ENCODE peak calls at places on chromosomes 4 and X, in ten cellular contexts. W is OCI-LY7, E is NCI-H82, B is T-helper 1 cell, J is D341Med, K is psoas muscle, G is retina, H is tibial artery, N is foreskin melanocyte, S is HEK293T. A is an unnamed sample.

GRCh38 chr4:61320154-61320553 is 120.0 kb downstream of the ADGRL3 start:
- DNase-seq in W (no peak), E (no peak), B (no peak), J (no peak), K (no peak), G (no peak), H (no peak), N (no peak), S (no peak), A (no peak)

GRCh38 chr4:139550724-139551429 is 5.1 kb downstream of the SETD7 start:
- DNase-seq in W (no peak), E (no peak), B (no peak), J (no peak), K (no peak), G (no peak), H (peak), N (no peak), S (peak), A (no peak)

GRCh38 chr4:2324891-2325290 is 63.0 kb upstream of the MXD4 start:
- DNase-seq in W (no peak), E (no peak), B (no peak), J (no peak), K (no peak), G (no peak), H (no peak), N (no peak), S (no peak), A (no peak)

GRCh38 chrX:129785160-129785947 is 5.6 kb downstream of the SASH3 start:
- DNase-seq in W (no peak), E (no peak), B (no peak), J (no peak), K (no peak), G (no peak), H (no peak), N (no peak), S (no peak), A (no peak)

GRCh38 chr4:154465085-154465484 is 26.5 kb downstream of the DCHS2 start:
- DNase-seq in W (no peak), E (no peak), B (no peak), J (no peak), K (no peak), G (no peak), H (no peak), N (no peak), S (no peak), A (no peak)

GRCh38 chr4:172270421-172270820 is 457.2 kb downstream of the GALNTL6 start:
- DNase-seq in W (no peak), E (peak), B (no peak), J (peak), K (no peak), G (no peak), H (no peak), N (no peak), S (peak), A (no peak)

GRCh38 chr4:57137261-57137660 is 27.1 kb upstream of the IGFBP7 start:
- DNase-seq in W (no peak), E (no peak), B (no peak), J (no peak), K (no peak), G (no peak), H (no peak), N (no peak), S (no peak), A (no peak)

GRCh38 chr4:113636877-113637276 is 124.7 kb downstream of the CAMK2D start:
- DNase-seq in W (peak), E (no peak), B (peak), J (no peak), K (no peak), G (no peak), H (no peak), N (no peak), S (no peak), A (no peak)

GRCh38 chr4:1614502-1614853 is 69.6 kb downstream of the FAM53A start:
- DNase-seq in W (no peak), E (no peak), B (no peak), J (no peak), K (no peak), G (peak), H (no peak), N (no peak), S (no peak), A (no peak)

GRCh38 chr4:179110816-179111215 is 1668.6 kb upstream of the AGA start:
- DNase-seq in W (no peak), E (no peak), B (no peak), J (no peak), K (no peak), G (no peak), H (no peak), N (no peak), S (no peak), A (no peak)

GRCh38 chrX:43688586-43688985 is 32.5 kb downstream of the MAOA start:
- DNase-seq in W (no peak), E (no peak), B (no peak), J (no peak), K (no peak), G (no peak), H (no peak), N (no peak), S (no peak), A (no peak)

GRCh38 chr4:188400456-188400855 is 261.2 kb downstream of the TRIML1 start:
- DNase-seq in W (no peak), E (peak), B (no peak), J (peak), K (no peak), G (no peak), H (no peak), N (peak), S (no peak), A (no peak)

GRCh38 chrX:27966955-27967354 is 14.3 kb downstream of the DCAF8L1 start:
- DNase-seq in W (no peak), E (no peak), B (no peak), J (no peak), K (no peak), G (no peak), H (no peak), N (no peak), S (no peak), A (no peak)